ENCODE peak calls at places on chromosome 10, in eight cellular contexts. One of them, this sample, is unnamed.

GRCh38 chr10:76195990-76196389 is 764.6 kb downstream of the LRMDA start:
- DNase-seq in HFFc6: no peak
- DNase-seq in IMR-90: peak
- DNase-seq in AG09319: no peak
- DNase-seq in fibroblast of the aortic adventitia: peak
- DNase-seq in pancreas: no peak
- DNase-seq in endothelial cell: no peak
- DNase-seq in fibroblast of lung: no peak
- DNase-seq in this sample: no peak

GRCh38 chr10:96339956-96340904 is 18.6 kb downstream of the OPALIN start:
- DNase-seq in fibroblast of the aortic adventitia: peak
- DNase-seq in pancreas: peak
- DNase-seq in HFFc6: peak
- DNase-seq in AG09319: no peak
- DNase-seq in IMR-90: peak
- DNase-seq in endothelial cell: peak
- DNase-seq in fibroblast of lung: peak
- DNase-seq in this sample: peak

GRCh38 chr10:15609291-15609690 is 110.4 kb downstream of the ITGA8 start:
- DNase-seq in AG09319: no peak
- DNase-seq in fibroblast of lung: no peak
- DNase-seq in HFFc6: no peak
- DNase-seq in fibroblast of the aortic adventitia: no peak
- DNase-seq in pancreas: no peak
- DNase-seq in endothelial cell: no peak
- DNase-seq in IMR-90: no peak
- DNase-seq in this sample: no peak

GRCh38 chr10:35413985-35414861 is 77.9 kb downstream of the CCNY start:
- DNase-seq in HFFc6: no peak
- DNase-seq in fibroblast of the aortic adventitia: peak
- DNase-seq in fibroblast of lung: peak
- DNase-seq in IMR-90: peak
- DNase-seq in AG09319: no peak
- DNase-seq in pancreas: no peak
- DNase-seq in endothelial cell: no peak
- DNase-seq in this sample: no peak

GRCh38 chr10:68727146-68727545 is 6.1 kb downstream of the CCAR1 start:
- DNase-seq in endothelial cell: no peak
- DNase-seq in fibroblast of the aortic adventitia: no peak
- DNase-seq in AG09319: no peak
- DNase-seq in IMR-90: no peak
- DNase-seq in fibroblast of lung: no peak
- DNase-seq in HFFc6: no peak
- DNase-seq in pancreas: no peak
- DNase-seq in this sample: no peak

GRCh38 chr10:38112159-38112558 is 18.0 kb downstream of the ZNF37A start:
- DNase-seq in fibroblast of lung: no peak
- DNase-seq in AG09319: no peak
- DNase-seq in HFFc6: no peak
- DNase-seq in IMR-90: no peak
- DNase-seq in pancreas: no peak
- DNase-seq in fibroblast of the aortic adventitia: no peak
- DNase-seq in endothelial cell: no peak
- DNase-seq in this sample: no peak

GRCh38 chr10:132862485-132863420 is 76.8 kb upstream of the NKX6-2 start:
- DNase-seq in HFFc6: no peak
- DNase-seq in fibroblast of lung: no peak
- DNase-seq in fibroblast of the aortic adventitia: no peak
- DNase-seq in AG09319: no peak
- DNase-seq in pancreas: no peak
- DNase-seq in IMR-90: no peak
- DNase-seq in endothelial cell: no peak
- DNase-seq in this sample: no peak

GRCh38 chr10:130498934-130499333 is 362.7 kb downstream of the GLRX3 start:
- DNase-seq in AG09319: no peak
- DNase-seq in fibroblast of lung: no peak
- DNase-seq in HFFc6: no peak
- DNase-seq in endothelial cell: no peak
- DNase-seq in fibroblast of the aortic adventitia: no peak
- DNase-seq in IMR-90: no peak
- DNase-seq in pancreas: no peak
- DNase-seq in this sample: no peak

GRCh38 chr10:93333278-93333978 is 148.7 kb downstream of the MYOF start:
- DNase-seq in fibroblast of lung: peak
- DNase-seq in HFFc6: no peak
- DNase-seq in pancreas: no peak
- DNase-seq in IMR-90: no peak
- DNase-seq in fibroblast of the aortic adventitia: peak
- DNase-seq in endothelial cell: no peak
- DNase-seq in AG09319: no peak
- DNase-seq in this sample: no peak

GRCh38 chr10:112552593-112553110 is 105.6 kb downstream of the VTI1A start:
- DNase-seq in AG09319: no peak
- DNase-seq in pancreas: no peak
- DNase-seq in fibroblast of lung: no peak
- DNase-seq in endothelial cell: no peak
- DNase-seq in fibroblast of the aortic adventitia: no peak
- DNase-seq in HFFc6: no peak
- DNase-seq in IMR-90: no peak
- DNase-seq in this sample: no peak
- TF ChIP-seq CTCF in AG09319: no peak
- TF ChIP-seq CTCF in pancreas: no peak
- TF ChIP-seq CTCF in fibroblast of lung: no peak
- TF ChIP-seq CTCF in endothelial cell: no peak
- TF ChIP-seq CTCF in fibroblast of the aortic adventitia: no peak
- TF ChIP-seq CTCF in HFFc6: no peak
- TF ChIP-seq CTCF in IMR-90: no peak
- TF ChIP-seq CTCF in this sample: no peak

GRCh38 chr10:49394933-49395740 is 752 bp downstream of the DRGX start:
- DNase-seq in fibroblast of the aortic adventitia: no peak
- DNase-seq in endothelial cell: peak
- DNase-seq in AG09319: no peak
- DNase-seq in pancreas: no peak
- DNase-seq in HFFc6: no peak
- DNase-seq in IMR-90: no peak
- DNase-seq in fibroblast of lung: no peak
- DNase-seq in this sample: no peak

GRCh38 chr10:49396666-49396999 is 744 bp upstream of the DRGX start:
- DNase-seq in fibroblast of lung: no peak
- DNase-seq in AG09319: no peak
- DNase-seq in endothelial cell: no peak
- DNase-seq in pancreas: no peak
- DNase-seq in fibroblast of the aortic adventitia: no peak
- DNase-seq in IMR-90: no peak
- DNase-seq in HFFc6: no peak
- DNase-seq in this sample: no peak

GRCh38 chr10:49395741-49396665 is at the start of gene DRGX:
- DNase-seq in fibroblast of lung: no peak
- DNase-seq in HFFc6: no peak
- DNase-seq in IMR-90: no peak
- DNase-seq in AG09319: no peak
- DNase-seq in endothelial cell: no peak
- DNase-seq in pancreas: no peak
- DNase-seq in fibroblast of the aortic adventitia: no peak
- DNase-seq in this sample: no peak

GRCh38 chr10:49393301-49393700 is 2.6 kb downstream of the DRGX start:
- DNase-seq in IMR-90: no peak
- DNase-seq in endothelial cell: no peak
- DNase-seq in pancreas: no peak
- DNase-seq in AG09319: no peak
- DNase-seq in HFFc6: no peak
- DNase-seq in fibroblast of lung: no peak
- DNase-seq in fibroblast of the aortic adventitia: no peak
- DNase-seq in this sample: no peak

GRCh38 chr10:49393757-49394156 is 2.1 kb downstream of the DRGX start:
- DNase-seq in HFFc6: no peak
- DNase-seq in IMR-90: no peak
- DNase-seq in AG09319: no peak
- DNase-seq in fibroblast of lung: no peak
- DNase-seq in pancreas: no peak
- DNase-seq in endothelial cell: no peak
- DNase-seq in fibroblast of the aortic adventitia: no peak
- DNase-seq in this sample: no peak
- TF ChIP-seq CTCF in HFFc6: peak
- TF ChIP-seq CTCF in IMR-90: no peak
- TF ChIP-seq CTCF in AG09319: no peak
- TF ChIP-seq CTCF in fibroblast of lung: no peak
- TF ChIP-seq CTCF in pancreas: no peak
- TF ChIP-seq CTCF in endothelial cell: peak
- TF ChIP-seq CTCF in fibroblast of the aortic adventitia: no peak
- TF ChIP-seq CTCF in this sample: no peak

DNA sequence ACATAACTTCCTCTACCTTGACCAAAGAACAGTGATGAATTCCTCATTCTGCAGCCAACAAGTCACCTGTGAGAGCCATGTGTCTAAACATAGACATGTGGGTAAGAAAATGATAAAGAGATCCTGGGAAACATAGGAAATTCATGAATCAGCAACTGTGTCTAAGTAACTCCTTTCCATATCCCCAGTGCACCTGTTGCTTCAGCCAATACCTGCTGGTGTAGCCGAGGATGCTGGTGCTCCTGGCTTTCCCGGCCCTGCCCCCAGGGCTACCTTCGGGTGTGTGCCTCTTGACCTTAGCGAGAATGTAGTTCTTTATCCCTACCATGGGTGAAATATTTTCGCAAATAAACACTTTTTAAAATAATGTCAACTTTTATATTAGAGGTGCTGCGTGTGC is 114.1 kb downstream of the OR13A1 start:
- DNase-seq in fibroblast of the aortic adventitia: no peak
- DNase-seq in fibroblast of lung: no peak
- DNase-seq in IMR-90: no peak
- DNase-seq in HFFc6: no peak
- DNase-seq in AG09319: no peak
- DNase-seq in endothelial cell: no peak
- DNase-seq in pancreas: no peak
- DNase-seq in this sample: no peak
- TF ChIP-seq CTCF in fibroblast of the aortic adventitia: no peak
- TF ChIP-seq CTCF in fibroblast of lung: no peak
- TF ChIP-seq CTCF in IMR-90: no peak
- TF ChIP-seq CTCF in HFFc6: no peak
- TF ChIP-seq CTCF in AG09319: no peak
- TF ChIP-seq CTCF in endothelial cell: no peak
- TF ChIP-seq CTCF in pancreas: no peak
- TF ChIP-seq CTCF in this sample: no peak

DNA sequence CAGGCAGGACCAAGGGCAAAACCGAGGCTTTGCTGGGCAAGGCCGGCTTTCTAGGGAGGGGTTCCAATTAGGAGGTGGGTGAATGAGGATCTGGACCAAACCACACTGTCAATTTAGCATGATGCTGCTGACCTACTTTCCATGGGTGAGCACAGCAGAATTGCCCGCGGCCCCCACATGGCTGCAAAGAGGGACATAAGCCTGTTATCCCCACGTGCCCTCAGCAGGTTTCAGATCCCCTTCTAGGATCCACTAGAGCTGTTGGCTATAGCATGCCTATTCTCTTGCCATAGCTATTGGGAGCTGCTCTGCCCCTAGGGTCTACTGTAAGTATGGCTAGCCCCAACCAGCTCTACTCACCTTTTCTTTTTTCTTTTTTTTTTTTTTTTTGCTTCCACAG is 102.8 kb downstream of the COL13A1 start:
- DNase-seq in pancreas: no peak
- DNase-seq in fibroblast of lung: no peak
- DNase-seq in fibroblast of the aortic adventitia: no peak
- DNase-seq in endothelial cell: no peak
- DNase-seq in HFFc6: no peak
- DNase-seq in IMR-90: no peak
- DNase-seq in AG09319: no peak
- DNase-seq in this sample: no peak
- TF ChIP-seq CTCF in pancreas: no peak
- TF ChIP-seq CTCF in fibroblast of lung: no peak
- TF ChIP-seq CTCF in fibroblast of the aortic adventitia: no peak
- TF ChIP-seq CTCF in endothelial cell: no peak
- TF ChIP-seq CTCF in HFFc6: no peak
- TF ChIP-seq CTCF in IMR-90: no peak
- TF ChIP-seq CTCF in AG09319: no peak
- TF ChIP-seq CTCF in this sample: no peak

DNA sequence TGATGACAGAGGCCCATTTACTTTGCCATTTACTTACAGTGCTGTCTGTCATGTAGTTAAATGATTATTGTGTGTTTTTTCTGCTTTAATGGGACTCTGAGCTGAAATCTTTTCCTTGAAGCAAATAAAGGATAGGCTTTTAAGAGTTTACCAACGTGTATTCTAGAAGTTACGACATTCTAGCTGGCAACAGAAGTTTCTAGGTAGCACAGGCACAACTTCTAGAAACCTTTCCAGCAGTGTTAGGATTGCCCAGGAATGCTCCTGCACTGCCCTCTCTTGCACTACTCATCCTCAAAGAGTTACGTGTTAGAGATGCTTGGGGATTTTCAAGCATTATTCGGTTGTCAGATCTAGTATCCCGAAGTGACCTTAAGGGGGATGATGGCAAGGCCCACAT is 42.5 kb upstream of the TMEM236 start:
- DNase-seq in IMR-90: no peak
- DNase-seq in pancreas: no peak
- DNase-seq in AG09319: no peak
- DNase-seq in fibroblast of lung: no peak
- DNase-seq in endothelial cell: no peak
- DNase-seq in fibroblast of the aortic adventitia: no peak
- DNase-seq in HFFc6: no peak
- DNase-seq in this sample: no peak
- TF ChIP-seq CTCF in IMR-90: no peak
- TF ChIP-seq CTCF in pancreas: no peak
- TF ChIP-seq CTCF in AG09319: no peak
- TF ChIP-seq CTCF in fibroblast of lung: no peak
- TF ChIP-seq CTCF in endothelial cell: no peak
- TF ChIP-seq CTCF in fibroblast of the aortic adventitia: no peak
- TF ChIP-seq CTCF in HFFc6: no peak
- TF ChIP-seq CTCF in this sample: no peak

This sample was measured in GM13976.